ENCODE peak calls at places on chromosomes 16 and 17, in four cellular contexts. R is HL-60, I is K562, S is GM12878. P is an unnamed sample.

GRCh38 chr16:88012360-88012759 is 61.1 kb downstream of the BANP start:
- DNase-seq in S (no peak), I (no peak), R (no peak), P (no peak)

GRCh38 chr17:76083536-76083935 is 4.6 kb downstream of the ZACN start:
- DNase-seq in R (no peak), I (no peak), S (no peak), P (no peak)

GRCh38 chr16:84509032-84509950 is 4.8 kb upstream of the MEAK7 start:
- DNase-seq in S (no peak), I (no peak), R (no peak), P (no peak)

GRCh38 chr16:46404028-46404427 is 217.2 kb downstream of the SHCBP1 start:
- DNase-seq in I (no peak), S (no peak), R (no peak), P (no peak)

GRCh38 chr17:61481421-61481820 is 29.2 kb downstream of the TBX4 start:
- DNase-seq in R (no peak), S (no peak), I (no peak), P (no peak)

GRCh38 chr17:71033336-71033735 is 864.0 kb downstream of the KCNJ2 start:
- DNase-seq in S (no peak), I (no peak), R (no peak), P (no peak)

GRCh38 chr17:79844869-79845600 is 5.8 kb upstream of the CBX4 start:
- DNase-seq in I (peak), R (no peak), S (no peak), P (peak)

GRCh38 chr17:79838541-79839274 is 532 bp downstream of the CBX4 start:
- DNase-seq in I (peak), R (peak), S (no peak), P (no peak)

GRCh38 chr16:50671644-50672260 is 9.4 kb downstream of the SNX20 start:
- DNase-seq in R (peak), S (no peak), I (peak), P (no peak)

GRCh38 chr16:83187404-83187803 is 560.6 kb downstream of the CDH13 start:
- DNase-seq in R (no peak), S (no peak), I (no peak), P (no peak)

GRCh38 chr17:80984749-80985148 is 6.9 kb upstream of the CHMP6 start:
- DNase-seq in R (no peak), S (no peak), I (no peak), P (no peak)

GRCh38 chr16:6913535-6913934 is 419.1 kb upstream of the RBFOX1 start:
- DNase-seq in S (no peak), R (no peak), I (no peak), P (no peak)

GRCh38 chr16:13070268-13070667 is 168.9 kb downstream of the SHISA9 start:
- DNase-seq in I (no peak), R (no peak), S (no peak), P (no peak)

GRCh38 chr16:70720431-70721201 is 34.8 kb upstream of the MTSS2 start:
- DNase-seq in I (no peak), S (no peak), R (no peak), P (no peak)

GRCh38 chr16:15649727-15650018 is 372 bp upstream of the NDE1 start:
- DNase-seq in I (no peak), S (no peak), R (no peak), P (no peak)

GRCh38 chr17:64008830-64009229 is 10.7 kb downstream of the PRR29 start:
- DNase-seq in I (no peak), R (no peak), S (no peak), P (no peak)

GRCh38 chr16:11671271-11671670 is 3.0 kb downstream of the SNN start:
- DNase-seq in I (no peak), S (no peak), R (no peak), P (no peak)

GRCh38 chr17:28327031-28327607 is 8.1 kb downstream of the TMEM97 start:
- DNase-seq in S (peak), R (no peak), I (no peak), P (no peak)

GRCh38 chr17:33291248-33292183 is 1.6 kb downstream of the ASIC2 start:
- DNase-seq in R (peak), I (no peak), S (no peak), P (peak)

GRCh38 chr17:76772842-76773521 is 35.1 kb downstream of the MFSD11 start:
- DNase-seq in R (no peak), I (peak), S (no peak), P (no peak)

GRCh38 chr16:77758046-77758445 is 30.3 kb upstream of the VAT1L start:
- DNase-seq in S (no peak), R (no peak), I (no peak), P (no peak)

GRCh38 chr17:82977586-82977985 is 101.8 kb upstream of the METRNL start:
- DNase-seq in I (no peak), R (no peak), S (no peak), P (no peak)

GRCh38 chr17:49021768-49022103 is 24.6 kb downstream of the IGF2BP1 start:
- DNase-seq in I (no peak), R (no peak), S (no peak), P (no peak)

GRCh38 chr17:49020609-49021008 is 23.4 kb downstream of the IGF2BP1 start:
- DNase-seq in S (no peak), R (no peak), I (no peak), P (no peak)

GRCh38 chr17:49024523-49024922 is 27.3 kb downstream of the IGF2BP1 start:
- DNase-seq in S (no peak), I (no peak), R (no peak), P (no peak)

GRCh38 chr17:49021095-49021767 is 24.0 kb downstream of the IGF2BP1 start:
- DNase-seq in I (peak), R (no peak), S (no peak), P (no peak)

DNA sequence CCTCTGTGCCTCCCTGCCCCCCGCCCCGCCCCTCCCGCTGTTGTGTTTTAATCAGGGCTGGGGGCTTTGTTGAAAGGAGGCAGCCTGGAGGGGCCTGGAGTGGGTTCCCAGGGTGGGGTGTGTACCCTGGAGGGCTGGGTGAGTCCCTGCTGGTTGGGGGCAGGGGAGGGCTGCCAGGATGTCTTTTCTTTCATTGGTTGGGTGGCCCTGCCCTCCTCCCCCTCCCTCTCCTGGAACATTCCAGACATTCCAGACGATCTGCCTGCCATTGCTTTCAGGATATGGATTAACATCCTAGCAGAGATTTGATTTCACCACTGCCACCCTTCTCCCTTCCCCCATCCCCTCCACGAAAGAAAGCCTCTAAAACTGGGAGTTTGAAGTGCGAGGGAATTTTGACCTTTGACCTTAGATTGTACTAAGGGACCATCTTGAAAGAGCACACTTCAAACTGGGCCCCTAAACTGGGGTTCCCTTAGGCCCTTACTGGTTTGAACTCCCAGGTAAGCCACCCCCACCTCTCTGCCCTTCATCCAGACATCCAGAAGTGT is 25.3 kb downstream of the IGF2BP1 start:
- DNase-seq in I (no peak), R (no peak), S (no peak), P (no peak)
- TF ChIP-seq POLR2AphosphoS5 in I (no peak), R (no peak), S (no peak), P (no peak)

GRCh38 chr16:30829130-30830071 is 42.4 kb upstream of the ZNF629 start:
- DNase-seq in R (no peak), I (peak), S (no peak), P (no peak)
- TF ChIP-seq SPI1 in R (no peak), I (no peak), S (no peak), P (no peak)

GRCh38 chr17:57037401-57037800 is 47.6 kb upstream of the AKAP1 start:
- DNase-seq in I (no peak), S (no peak), R (no peak), P (no peak)

GRCh38 chr17:57033296-57033695 is 51.8 kb upstream of the AKAP1 start:
- DNase-seq in S (no peak), I (no peak), R (no peak), P (no peak)

GRCh38 chr17:57038486-57038885 is 46.6 kb upstream of the AKAP1 start:
- DNase-seq in I (no peak), S (no peak), R (no peak), P (no peak)

GRCh38 chr17:57034807-57035754 is 50.0 kb upstream of the AKAP1 start:
- DNase-seq in S (no peak), R (no peak), I (no peak), P (no peak)

DNA sequence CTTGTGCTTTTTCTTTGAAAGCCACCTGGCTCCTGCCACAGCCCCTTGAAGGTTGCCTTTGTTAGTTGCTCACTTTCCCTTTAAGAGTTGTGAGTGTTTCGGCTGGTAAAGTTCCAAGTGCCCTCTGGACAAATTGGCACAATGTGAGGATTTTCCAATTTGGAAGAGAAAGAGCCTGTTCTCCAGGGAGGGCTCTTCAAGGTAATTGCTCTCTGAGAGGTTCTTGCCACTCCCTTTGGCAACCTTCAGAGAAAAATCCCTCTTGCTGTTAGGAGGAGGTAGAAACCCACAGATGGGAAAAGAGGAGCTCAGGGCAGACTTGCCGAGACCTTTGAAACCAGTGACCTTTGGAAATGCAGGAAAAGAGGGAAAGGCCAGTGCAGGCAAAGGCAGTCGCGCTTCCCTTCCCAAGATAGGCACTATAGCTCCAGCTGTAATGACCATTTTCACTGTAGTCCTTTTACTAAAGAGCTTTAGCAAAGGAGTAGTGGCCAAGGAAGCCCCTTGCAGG is 49.0 kb upstream of the AKAP1 start:
- DNase-seq in R (no peak), I (no peak), S (no peak), P (no peak)
- TF ChIP-seq POLR2AphosphoS5 in R (no peak), I (no peak), S (no peak), P (no peak)

GRCh38 chr16:72884037-72884436 is 163.9 kb downstream of the ZFHX3 start:
- DNase-seq in I (no peak), S (no peak), R (no peak), P (no peak)
- TF ChIP-seq SPI1 in I (no peak), S (no peak), R (no peak), P (no peak)

GRCh38 chr17:74652020-74652419 is 28.5 kb upstream of the CD300E start:
- DNase-seq in S (no peak), R (no peak), I (no peak), P (no peak)
- TF ChIP-seq POLR2AphosphoS5 in S (no peak), R (no peak), I (no peak), P (no peak)

DNA sequence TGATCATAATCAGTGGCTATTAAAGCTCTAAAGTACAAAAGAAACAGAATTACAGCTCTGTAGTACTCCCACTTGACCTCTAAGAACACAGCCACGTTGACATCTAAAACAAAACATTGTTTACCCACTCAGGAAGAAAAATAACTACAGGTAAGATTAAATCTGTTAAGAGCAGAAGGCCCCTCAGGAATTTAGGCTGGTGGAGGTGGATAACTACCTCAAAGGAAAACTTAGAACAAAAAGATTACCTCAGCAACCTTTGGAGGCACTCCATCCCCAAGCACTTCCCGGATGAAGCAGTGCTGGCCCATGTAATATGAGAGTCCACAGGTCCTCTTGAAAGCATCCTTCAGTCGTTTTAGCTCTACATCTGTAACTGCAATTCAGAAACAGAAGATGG is 46.7 kb downstream of the USP32 start:
- DNase-seq in I (no peak), S (no peak), R (no peak), P (no peak)
- TF ChIP-seq SPI1 in I (no peak), S (no peak), R (no peak), P (no peak)

P was measured in GM12891.